ENCODE peak calls at places on chromosomes 13 and 19, in four cellular contexts. W is K562, V is HepG2, E is A549. B is an unnamed sample.

GRCh38 chr19:28066988-28067387 is 1146.0 kb downstream of the UQCRFS1 start:
- DNase-seq in W (no peak), V (no peak), E (no peak), B (no peak)

GRCh38 chr19:50330365-50331078 is 1.3 kb upstream of the KCNC3 start:
- DNase-seq in W (peak), V (peak), E (peak), B (peak)

GRCh38 chr13:37701306-37701705 is 102.7 kb upstream of the POSTN start:
- DNase-seq in W (no peak), V (no peak), E (no peak), B (no peak)

GRCh38 chr19:33329060-33329459 is 26.7 kb upstream of the CEBPA start:
- DNase-seq in W (no peak), V (no peak), E (no peak), B (no peak)

GRCh38 chr19:9848761-9849160 is 13.6 kb downstream of the PIN1 start:
- DNase-seq in W (no peak), V (no peak), E (no peak), B (no peak)

GRCh38 chr19:8221161-8221560 is 12.0 kb downstream of the CERS4 start:
- DNase-seq in W (no peak), V (no peak), E (no peak), B (no peak)

GRCh38 chr13:75550159-75550567 is 572 bp downstream of the UCHL3 start:
- DNase-seq in W (peak), V (peak), E (peak), B (no peak)

GRCh38 chr13:76812971-76813691 is 73.1 kb downstream of the KCTD12 start:
- DNase-seq in W (no peak), V (no peak), E (no peak), B (no peak)

GRCh38 chr19:51837145-51837544 is 42.2 kb downstream of the FPR3 start:
- DNase-seq in W (no peak), V (no peak), E (no peak), B (no peak)

GRCh38 chr19:12774588-12775555 is at the start of gene HOOK2:
- DNase-seq in W (peak), V (no peak), E (no peak), B (peak)

GRCh38 chr13:70483599-70484276 is 375.5 kb upstream of the KLHL1 start:
- DNase-seq in W (no peak), V (no peak), E (no peak), B (no peak)

GRCh38 chr13:28805193-28805819 is 14.8 kb upstream of the MTUS2 start:
- DNase-seq in W (peak), V (no peak), E (no peak), B (peak)

GRCh38 chr19:1385816-1386215 is 2.1 kb downstream of the NDUFS7 start:
- DNase-seq in W (no peak), V (no peak), E (no peak), B (no peak)

GRCh38 chr19:38667552-38668205 is 20.2 kb downstream of the ACTN4 start:
- DNase-seq in W (no peak), V (no peak), E (no peak), B (no peak)

GRCh38 chr19:43525836-43526771 is 897 bp downstream of the ETHE1 start:
- DNase-seq in W (no peak), V (no peak), E (no peak), B (peak)

GRCh38 chr19:5067666-5068065 is 98.8 kb downstream of the KDM4B start:
- DNase-seq in W (no peak), V (no peak), E (no peak), B (no peak)

GRCh38 chr13:107767119-107767518 is 448.2 kb downstream of the LIG4 start:
- DNase-seq in W (no peak), V (no peak), E (no peak), B (no peak)

GRCh38 chr13:106522112-106522511 is 13.3 kb downstream of the EFNB2 start:
- DNase-seq in W (no peak), V (no peak), E (no peak), B (no peak)

GRCh38 chr13:92804346-92804745 is 422.3 kb upstream of the GPC6 start:
- DNase-seq in W (no peak), V (no peak), E (no peak), B (no peak)
- TF ChIP-seq MAX in W (no peak), V (no peak), E (no peak), B (no peak)

DNA sequence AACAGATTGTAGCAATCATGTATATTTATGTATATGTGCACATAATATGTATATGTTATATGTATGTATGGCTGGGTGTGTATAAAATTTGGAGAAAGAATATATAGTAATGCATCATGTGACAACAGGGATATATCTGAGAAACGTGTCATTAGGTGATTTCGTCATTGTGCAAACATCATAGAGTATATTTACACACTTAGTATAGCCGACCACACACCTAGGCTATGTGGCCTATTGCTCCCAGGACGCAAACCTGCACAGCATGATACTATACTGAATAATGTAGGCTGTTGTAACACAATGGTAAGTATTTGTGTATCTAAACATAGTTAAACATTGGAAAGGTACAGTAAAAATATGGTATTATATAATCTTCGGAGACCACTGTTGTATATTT is 43.8 kb downstream of the ESD start:
- DNase-seq in W (no peak), V (peak), E (no peak), B (no peak)
- TF ChIP-seq NR3C1 in W (no peak), V (no peak), E (no peak), B (no peak)

GRCh38 chr19:55018216-55018615 is 19.8 kb downstream of the GP6 start:
- DNase-seq in W (no peak), V (no peak), E (no peak), B (no peak)
- TF ChIP-seq MAX in W (no peak), V (no peak), E (no peak), B (no peak)

DNA sequence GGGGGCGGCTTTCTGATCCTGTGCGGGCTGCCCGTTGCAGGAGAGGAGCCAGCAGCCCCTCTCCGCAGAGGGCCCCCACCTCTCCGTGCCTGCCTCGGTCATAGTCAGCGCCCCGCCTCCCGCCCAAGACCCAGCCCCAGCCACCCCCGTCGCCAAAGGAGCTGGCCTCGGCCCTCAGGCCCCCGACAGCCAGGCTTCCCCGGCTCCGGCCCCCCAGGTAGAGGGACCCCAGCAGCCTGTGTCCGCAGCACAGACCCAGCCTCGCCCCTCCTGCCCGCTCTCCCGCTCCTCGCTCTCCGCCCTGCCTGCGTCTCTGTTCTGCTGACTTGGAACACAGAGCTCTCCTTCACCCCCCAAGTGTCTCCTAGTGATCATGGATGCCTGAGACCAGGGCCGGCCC is 31.3 kb upstream of the EHD2 start:
- DNase-seq in W (no peak), V (no peak), E (no peak), B (no peak)
- TF ChIP-seq NR3C1 in W (no peak), V (no peak), E (no peak), B (no peak)

GRCh38 chr13:63048648-63049047 is 1633.0 kb upstream of the PCDH20 start:
- DNase-seq in W (no peak), V (no peak), E (no peak), B (no peak)

GRCh38 chr13:63041640-63042414 is 1626.2 kb upstream of the PCDH20 start:
- DNase-seq in W (no peak), V (no peak), E (no peak), B (no peak)

GRCh38 chr13:63050287-63050686 is 1634.6 kb upstream of the PCDH20 start:
- DNase-seq in W (no peak), V (no peak), E (no peak), B (no peak)

DNA sequence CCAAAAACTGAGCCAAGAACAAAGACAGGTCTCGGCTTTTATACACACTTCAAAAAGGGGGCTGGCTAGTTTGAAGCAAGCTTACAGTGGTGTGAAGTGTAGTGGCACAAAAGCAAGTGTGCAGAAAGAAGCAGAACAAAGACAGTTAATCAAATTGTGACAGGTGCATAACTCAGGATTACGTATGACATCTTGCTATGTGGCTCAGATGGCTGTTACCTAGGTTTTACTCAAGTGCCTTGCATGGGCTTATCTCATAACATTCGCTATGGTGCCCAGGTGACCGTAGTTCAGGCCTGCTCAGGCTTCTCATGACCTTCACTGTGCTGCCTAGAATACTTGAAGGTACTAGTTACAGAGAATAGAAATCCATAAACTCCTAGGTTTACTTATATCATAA is 1629.0 kb upstream of the PCDH20 start:
- DNase-seq in W (no peak), V (no peak), E (no peak), B (no peak)
- TF ChIP-seq MAX in W (no peak), V (no peak), E (no peak), B (no peak)

GRCh38 chr19:17681505-17682125 is 6.5 kb downstream of the UNC13A start:
- DNase-seq in W (peak), V (no peak), E (no peak), B (peak)
- TF ChIP-seq NR3C1 in W (no peak), V (no peak), E (no peak), B (no peak)

GRCh38 chr19:3358392-3358918 is 7.9 kb upstream of the NFIC start:
- DNase-seq in W (no peak), V (no peak), E (no peak), B (no peak)

GRCh38 chr19:3360494-3361383 is 5.6 kb upstream of the NFIC start:
- DNase-seq in W (peak), V (no peak), E (no peak), B (no peak)

GRCh38 chr19:3358919-3359849 is 7.2 kb upstream of the NFIC start:
- DNase-seq in W (peak), V (no peak), E (no peak), B (no peak)

GRCh38 chr19:3361384-3362216 is 4.8 kb upstream of the NFIC start:
- DNase-seq in W (peak), V (no peak), E (no peak), B (no peak)

GRCh38 chr19:3359850-3360493 is 6.4 kb upstream of the NFIC start:
- DNase-seq in W (peak), V (no peak), E (no peak), B (no peak)
- TF ChIP-seq MAX in W (no peak), V (no peak), E (no peak), B (no peak)

GRCh38 chr13:26941345-26942174 is 181.0 kb upstream of the GPR12 start:
- DNase-seq in W (no peak), V (no peak), E (no peak), B (no peak)
- TF ChIP-seq NR3C1 in W (no peak), V (no peak), E (no peak), B (no peak)

GRCh38 chr19:29083863-29084262 is 129.1 kb downstream of the UQCRFS1 start:
- DNase-seq in W (no peak), V (no peak), E (no peak), B (no peak)

GRCh38 chr19:29086646-29087045 is 126.3 kb downstream of the UQCRFS1 start:
- DNase-seq in W (no peak), V (no peak), E (no peak), B (no peak)

GRCh38 chr19:29085630-29086029 is 127.3 kb downstream of the UQCRFS1 start:
- DNase-seq in W (no peak), V (no peak), E (no peak), B (no peak)

GRCh38 chr19:29086182-29086581 is 126.8 kb downstream of the UQCRFS1 start:
- DNase-seq in W (no peak), V (peak), E (no peak), B (no peak)

DNA sequence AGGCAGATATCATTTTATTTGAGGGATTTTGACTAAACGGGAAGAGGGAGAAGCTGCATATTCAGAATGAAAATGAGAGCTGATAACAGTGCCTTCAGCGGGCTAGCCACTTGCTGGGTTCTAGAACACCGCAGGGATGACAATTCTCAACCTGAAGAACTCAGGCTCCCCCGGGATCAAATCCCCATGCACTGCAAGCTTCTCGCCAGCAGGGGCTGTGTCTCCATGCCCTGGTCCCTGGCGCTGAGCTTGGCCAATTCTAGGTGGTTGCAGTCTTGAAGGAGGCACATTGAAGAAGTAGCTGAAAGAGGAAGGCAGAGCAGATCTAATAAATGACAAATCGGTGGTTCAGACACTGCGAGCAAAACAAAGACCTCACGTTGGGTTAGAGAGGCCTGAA is 128.7 kb downstream of the UQCRFS1 start:
- DNase-seq in W (peak), V (no peak), E (peak), B (peak)
- TF ChIP-seq MAX in W (no peak), V (no peak), E (no peak), B (no peak)

B was measured in WTC11.